ENCODE peak calls at places on chromosome 3, in four cellular contexts. P, C, A and M are unnamed samples.

GRCh38 chr3:124793054-124793740 is 62.9 kb downstream of the UMPS start:
- DNase-seq in C (no peak), P (no peak), A (no peak), M (no peak)

GRCh38 chr3:33363113-33363800 is 76.9 kb downstream of the UBP1 start:
- DNase-seq in A (no peak), C (no peak), P (no peak), M (no peak)

GRCh38 chr3:60809857-60810256 is 441.4 kb downstream of the FHIT start:
- DNase-seq in C (no peak), P (peak), A (no peak), M (no peak)

GRCh38 chr3:43330981-43331380 is 44.6 kb downstream of the SNRK start:
- DNase-seq in A (no peak), P (no peak), C (no peak), M (no peak)

GRCh38 chr3:104291878-104292277 is 1074.8 kb upstream of the ALCAM start:
- DNase-seq in P (no peak), A (no peak), C (no peak), M (peak)

GRCh38 chr3:149376728-149377407 is 581 bp downstream of the TM4SF1 start:
- DNase-seq in C (peak), P (peak), A (no peak), M (no peak)

GRCh38 chr3:78494831-78495230 is 1273.0 kb downstream of the ROBO1 start:
- DNase-seq in C (no peak), P (no peak), A (no peak), M (no peak)

GRCh38 chr3:107384907-107385306 is 7.7 kb downstream of the CCDC54 start:
- DNase-seq in A (no peak), P (no peak), C (no peak), M (no peak)

GRCh38 chr3:139326707-139327106 is 17.1 kb upstream of the MRPS22 start:
- DNase-seq in A (no peak), P (no peak), C (no peak), M (peak)

DNA sequence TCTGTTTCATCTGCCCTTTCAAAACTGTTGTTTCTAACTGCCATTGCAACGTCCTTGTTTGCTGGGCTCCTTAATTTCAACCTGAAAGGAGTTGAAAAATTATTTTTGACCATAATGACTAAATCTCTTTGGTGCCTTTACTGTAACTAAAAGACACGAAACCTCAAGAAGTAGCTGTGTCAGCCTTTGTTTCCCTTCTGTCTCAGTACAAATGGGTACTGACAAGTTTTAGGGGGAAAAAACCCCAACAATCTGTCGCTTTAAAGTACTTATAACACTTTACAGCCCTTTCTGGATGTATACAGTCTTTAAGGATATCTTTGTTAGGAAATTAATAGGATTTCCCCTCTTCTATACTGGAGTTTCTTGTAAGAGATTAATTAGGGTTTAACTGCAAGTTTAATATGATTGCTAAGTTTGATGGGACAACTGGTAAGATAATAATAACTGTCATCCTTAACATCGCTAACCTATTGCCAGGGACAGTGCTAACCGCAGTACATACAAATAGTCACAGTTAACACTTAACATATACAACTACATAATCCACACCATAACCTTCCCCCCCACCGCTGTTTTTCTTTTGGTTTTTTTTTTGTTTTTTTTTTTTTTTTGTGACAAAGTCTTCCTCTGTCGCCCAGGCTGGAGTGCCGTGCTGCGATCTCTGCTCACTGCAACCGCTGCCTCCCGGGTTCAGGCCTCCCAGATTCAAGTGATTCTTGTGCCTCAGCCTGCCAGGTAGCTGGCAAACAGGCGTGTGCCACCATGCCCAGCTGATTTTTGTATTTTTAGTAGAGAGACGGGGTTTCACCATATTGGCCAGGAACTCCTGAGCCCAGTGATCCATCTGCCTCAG is 1.7 kb downstream of the GXYLT2 start:
- DNase-seq in C (no peak), A (no peak), P (no peak), M (peak)
- H3K4me3 ChIP-seq in C (no peak), A (peak), P (peak), M (peak)

DNA sequence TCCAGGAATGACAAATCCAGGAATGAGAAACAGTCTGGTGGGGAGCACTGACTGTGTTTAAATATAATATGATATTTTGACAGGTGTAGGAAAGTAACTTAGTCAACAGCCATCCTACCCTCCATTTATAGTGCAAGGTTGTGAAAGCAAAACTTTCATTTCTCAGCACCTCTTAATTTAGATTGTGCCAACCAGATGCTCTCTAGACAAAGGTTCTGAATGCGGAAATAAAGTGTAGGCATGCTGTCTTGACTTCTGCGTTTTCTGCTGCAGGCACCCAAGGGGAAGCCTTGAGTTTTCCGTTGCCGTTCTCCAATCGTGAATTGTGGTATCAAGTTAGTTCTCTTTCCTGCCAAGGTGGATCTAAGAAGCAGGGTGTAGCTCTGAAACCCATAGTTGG is 261.9 kb upstream of the SUCLG2 start:
- DNase-seq in A (no peak), C (no peak), P (no peak), M (no peak)
- H3K4me3 ChIP-seq in A (no peak), C (no peak), P (no peak), M (no peak)

GRCh38 chr3:112811150-112811884 is 35.3 kb downstream of the CD200R1L start:
- DNase-seq in A (no peak), P (peak), C (no peak), M (no peak)
- H3K4me3 ChIP-seq in A (no peak), P (no peak), C (no peak), M (no peak)

GRCh38 chr3:197295871-197296270 is 2.5 kb downstream of the DLG1 start:
- DNase-seq in P (no peak), A (no peak), C (no peak), M (no peak)
- H3K4me3 ChIP-seq in P (no peak), A (no peak), C (no peak), M (no peak)

DNA sequence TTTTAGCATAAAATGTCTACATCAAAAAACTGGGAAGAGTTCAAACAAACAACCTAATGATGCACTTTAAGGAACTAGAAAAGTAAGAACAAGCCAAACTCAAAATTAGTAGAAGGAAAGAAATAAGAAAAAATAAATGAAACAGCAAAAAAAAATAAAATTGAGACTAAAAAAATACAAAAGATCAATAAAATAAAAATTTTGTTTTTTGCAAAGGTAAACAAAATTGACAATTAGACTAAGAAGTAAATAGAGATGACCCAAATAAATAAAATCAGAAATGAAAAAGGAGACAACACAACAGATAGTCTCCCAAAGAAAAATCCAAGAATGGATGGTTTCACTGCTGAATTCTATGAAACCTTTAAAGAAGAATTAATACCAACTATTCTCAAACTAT is 89.6 kb upstream of the MME start:
- DNase-seq in A (no peak), P (no peak), C (no peak), M (no peak)
- H3K4me3 ChIP-seq in A (no peak), P (no peak), C (no peak), M (no peak)

GRCh38 chr3:187919018-187919417 is 173.8 kb upstream of the BCL6 start:
- DNase-seq in A (no peak), P (no peak), C (no peak), M (peak)
- H3K4me3 ChIP-seq in A (no peak), P (no peak), C (no peak), M (peak)

GRCh38 chr3:160412477-160412876 is 13.0 kb downstream of the SMC4 start:
- DNase-seq in C (no peak), P (no peak), A (no peak), M (no peak)
- H3K4me3 ChIP-seq in C (no peak), P (no peak), A (no peak), M (no peak)

DNA sequence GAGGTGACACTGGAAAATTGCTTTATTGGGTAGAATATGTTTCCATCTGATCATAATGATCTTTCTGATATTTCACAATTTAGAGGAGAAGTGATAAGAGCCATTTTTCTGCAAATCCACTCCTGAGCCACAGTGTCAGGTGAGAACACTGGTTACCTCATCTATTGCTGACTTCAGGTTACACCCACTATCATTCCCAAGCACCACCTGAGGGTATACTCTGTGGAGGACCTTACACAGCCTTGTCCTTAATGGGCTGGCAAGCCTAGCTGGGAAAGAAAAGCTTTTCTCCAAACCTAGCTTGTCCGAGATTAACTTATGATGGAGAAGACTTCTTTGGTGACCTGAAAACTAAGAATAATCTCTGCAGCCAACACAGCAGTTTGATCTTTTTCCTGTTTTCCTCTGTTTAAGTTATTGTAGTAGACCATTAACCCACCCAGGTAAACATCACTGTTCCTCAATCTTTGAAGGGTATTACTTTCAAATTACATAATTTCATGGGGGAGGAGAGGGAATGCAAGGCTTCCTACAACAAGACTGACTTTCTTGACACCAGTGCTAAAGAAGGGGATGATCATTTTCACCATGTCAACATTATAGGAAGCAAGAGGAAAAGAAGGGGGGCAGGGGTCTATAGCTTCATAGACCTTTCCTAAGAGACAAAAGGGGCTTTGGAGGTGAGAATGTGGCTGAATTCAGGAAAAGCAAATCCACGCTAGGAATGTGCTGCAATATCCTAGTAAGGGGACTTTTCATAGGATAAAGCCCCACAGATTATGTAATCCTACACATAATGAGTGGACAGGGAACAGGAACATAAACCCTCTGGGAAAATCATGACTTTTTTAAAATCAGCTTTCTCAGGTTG is 1.7 kb downstream of the NCEH1 start:
- DNase-seq in P (no peak), C (no peak), A (no peak), M (no peak)
- H3K4me3 ChIP-seq in P (no peak), C (peak), A (peak), M (no peak)

DNA sequence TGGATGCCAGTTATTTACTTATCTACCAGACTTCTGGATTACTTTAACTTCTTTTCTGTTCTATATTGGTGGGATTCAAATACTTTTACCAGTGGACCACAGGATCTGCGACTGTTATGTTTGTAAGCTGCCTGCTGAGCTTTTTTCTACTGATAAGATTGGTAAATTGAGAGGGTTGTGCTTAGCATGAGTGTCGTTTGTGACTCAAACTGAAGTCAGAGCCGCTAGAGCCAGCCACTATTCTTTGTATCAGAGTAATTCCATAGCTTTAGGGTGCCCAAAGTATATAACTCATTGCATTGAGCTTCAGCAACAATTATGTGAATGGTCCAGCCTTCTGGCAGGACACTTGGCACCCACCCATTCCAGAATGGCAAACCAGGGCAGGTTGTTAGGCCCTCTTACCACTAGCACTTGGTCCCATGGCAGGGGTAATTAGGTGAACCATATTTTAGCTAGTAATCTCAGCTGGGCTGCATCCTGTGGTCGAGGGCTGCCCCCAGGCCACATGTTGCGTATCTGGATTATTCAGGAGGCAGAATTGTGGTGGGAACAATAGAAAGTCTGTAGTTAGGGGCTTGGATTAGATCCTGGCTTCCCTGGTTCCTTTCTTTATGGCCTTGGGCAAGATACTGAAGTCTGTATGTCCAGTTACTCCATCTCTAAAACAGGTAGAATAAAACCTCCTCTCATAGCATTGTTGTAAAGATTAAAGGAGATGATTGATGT is 6.0 kb downstream of the PLCL2 start:
- DNase-seq in A (no peak), P (no peak), C (no peak), M (no peak)
- H3K4me3 ChIP-seq in A (no peak), P (no peak), C (no peak), M (no peak)